ENCODE peak calls at places on chromosomes 2 and 18, in ten cellular contexts. Z, F, C, Y, P, B, V, H, L and O are unnamed samples.

GRCh38 chr2:109185801-109186570 is 57.0 kb downstream of the SH3RF3 start:
- DNase-seq in P (peak), B (no peak), H (no peak), Y (no peak), L (no peak), F (peak), Z (peak), V (peak), C (no peak), O (no peak)

GRCh38 chr2:28449126-28449488 is 46.8 kb upstream of the PLB1 start:
- DNase-seq in C (no peak), F (no peak), V (no peak), B (no peak), H (no peak), L (no peak), Y (no peak), Z (no peak), P (peak), O (no peak)

GRCh38 chr2:172640389-172640788 is 84.5 kb downstream of the PDK1 start:
- DNase-seq in F (no peak), C (no peak), V (peak), P (no peak), H (no peak), Z (peak), L (no peak), Y (no peak), B (no peak), O (no peak)

GRCh38 chr2:237132799-237133198 is 47.1 kb downstream of the COPS8 start:
- DNase-seq in H (peak), V (no peak), B (no peak), Y (no peak), P (no peak), Z (no peak), L (no peak), F (peak), C (peak), O (no peak)

GRCh38 chr2:126916744-126917143 is 18.1 kb downstream of the TEX51 start:
- DNase-seq in F (no peak), C (no peak), V (no peak), Y (no peak), Z (no peak), L (no peak), H (no peak), B (no peak), P (peak), O (no peak)

GRCh38 chr2:112622528-112622849 is 23.2 kb upstream of the SLC20A1 start:
- DNase-seq in Z (peak), L (no peak), V (peak), Y (peak), C (no peak), B (no peak), F (no peak), P (peak), H (no peak), O (no peak)

GRCh38 chr2:113686537-113686936 is 59.5 kb downstream of the RABL2A start:
- DNase-seq in Z (no peak), C (no peak), Y (no peak), L (no peak), P (no peak), B (no peak), F (no peak), V (peak), H (no peak), O (no peak)

GRCh38 chr2:71102981-71103681 is 26.9 kb downstream of the MCEE start:
- DNase-seq in B (no peak), P (no peak), Y (no peak), L (no peak), Z (no peak), C (no peak), F (no peak), V (no peak), H (no peak), O (no peak)

GRCh38 chr2:101793277-101793969 is 95.9 kb downstream of the MAP4K4 start:
- DNase-seq in Z (peak), H (no peak), L (no peak), P (no peak), B (no peak), C (no peak), Y (no peak), V (no peak), F (peak), O (no peak)

GRCh38 chr18:73551211-73551610 is 596.4 kb downstream of the FBXO15 start:
- DNase-seq in V (no peak), Z (no peak), C (no peak), B (no peak), L (no peak), Y (no peak), F (no peak), H (no peak), P (no peak), O (no peak)

GRCh38 chr2:10901160-10901559 is 10.6 kb upstream of the KCNF1 start:
- DNase-seq in V (peak), L (no peak), Z (peak), C (peak), B (no peak), Y (no peak), F (no peak), P (no peak), H (no peak), O (no peak)

GRCh38 chr18:62741118-62741566 is 25.8 kb downstream of the PHLPP1 start:
- DNase-seq in P (peak), Z (no peak), H (no peak), L (no peak), Y (no peak), F (peak), C (peak), V (peak), B (no peak), O (no peak)

GRCh38 chr2:27959496-27959895 is 69.0 kb downstream of the BABAM2 start:
- DNase-seq in P (peak), Z (peak), C (peak), B (no peak), H (no peak), F (peak), V (peak), Y (no peak), L (no peak), O (no peak)

GRCh38 chr2:38146917-38147307 is 71.0 kb upstream of the CYP1B1 start:
- DNase-seq in P (peak), Y (peak), F (peak), Z (peak), C (peak), B (no peak), V (peak), H (peak), L (no peak), O (peak)

GRCh38 chr2:104163611-104164157 is 690.2 kb upstream of the POU3F3 start:
- DNase-seq in P (no peak), H (no peak), C (no peak), Z (no peak), L (no peak), B (no peak), Y (no peak), F (no peak), V (no peak), O (no peak)

GRCh38 chr2:29336334-29336733 is 221.1 kb downstream of the CLIP4 start:
- DNase-seq in L (no peak), P (no peak), C (no peak), Y (no peak), F (no peak), V (no peak), B (no peak), Z (no peak), H (no peak), O (no peak)

GRCh38 chr2:229974271-229974670 is 52.0 kb downstream of the FBXO36 start:
- DNase-seq in Y (peak), F (no peak), V (peak), L (no peak), H (no peak), C (no peak), P (no peak), Z (peak), B (no peak), O (no peak)

GRCh38 chr2:26382534-26382933 is 19.2 kb upstream of the DRC1 start:
- DNase-seq in F (no peak), L (no peak), B (no peak), C (no peak), Y (no peak), H (no peak), Z (no peak), P (no peak), V (no peak), O (no peak)

DNA sequence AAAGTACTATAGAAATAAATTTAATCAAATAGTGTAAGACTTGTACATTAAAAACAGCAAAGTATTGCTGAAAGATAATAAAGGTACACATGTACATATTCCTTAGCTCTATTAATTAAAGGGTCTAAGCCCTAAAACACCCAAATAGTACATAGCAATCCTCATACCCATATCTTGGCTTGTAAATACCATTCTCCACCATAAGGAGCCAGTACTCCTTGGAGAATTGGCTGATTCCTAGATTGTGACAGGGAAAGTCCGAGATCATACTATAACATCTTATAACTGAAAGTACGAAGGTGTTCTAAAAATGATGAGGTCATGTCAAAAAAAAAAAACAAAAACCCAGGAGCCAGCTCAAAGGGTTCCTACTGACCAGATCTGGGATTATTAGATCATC is 614.6 kb downstream of the SUCLG1 start:
- DNase-seq in H (no peak), V (no peak), F (no peak), P (no peak), Y (no peak), B (no peak), Z (no peak), L (no peak), C (no peak), O (no peak)
- TF ChIP-seq CTCF in H (no peak), V (no peak), F (no peak), P (no peak), Y (no peak), B (no peak), Z (no peak), L (no peak), C (no peak), O (no peak)

GRCh38 chr2:24928036-24928435 is 8.0 kb upstream of the ADCY3 start:
- DNase-seq in H (no peak), V (no peak), Y (no peak), F (no peak), Z (no peak), P (no peak), B (no peak), L (no peak), C (no peak), O (no peak)
- TF ChIP-seq CTCF in H (no peak), V (no peak), Y (peak), F (no peak), Z (no peak), P (no peak), B (no peak), L (no peak), C (no peak), O (no peak)

GRCh38 chr18:647304-647703 is 10.1 kb upstream of the TYMS start:
- DNase-seq in F (no peak), V (no peak), B (no peak), P (no peak), L (no peak), Z (no peak), Y (no peak), C (no peak), H (no peak), O (no peak)
- TF ChIP-seq CTCF in F (no peak), V (no peak), B (no peak), P (no peak), L (no peak), Z (no peak), Y (no peak), C (no peak), H (no peak), O (no peak)

DNA sequence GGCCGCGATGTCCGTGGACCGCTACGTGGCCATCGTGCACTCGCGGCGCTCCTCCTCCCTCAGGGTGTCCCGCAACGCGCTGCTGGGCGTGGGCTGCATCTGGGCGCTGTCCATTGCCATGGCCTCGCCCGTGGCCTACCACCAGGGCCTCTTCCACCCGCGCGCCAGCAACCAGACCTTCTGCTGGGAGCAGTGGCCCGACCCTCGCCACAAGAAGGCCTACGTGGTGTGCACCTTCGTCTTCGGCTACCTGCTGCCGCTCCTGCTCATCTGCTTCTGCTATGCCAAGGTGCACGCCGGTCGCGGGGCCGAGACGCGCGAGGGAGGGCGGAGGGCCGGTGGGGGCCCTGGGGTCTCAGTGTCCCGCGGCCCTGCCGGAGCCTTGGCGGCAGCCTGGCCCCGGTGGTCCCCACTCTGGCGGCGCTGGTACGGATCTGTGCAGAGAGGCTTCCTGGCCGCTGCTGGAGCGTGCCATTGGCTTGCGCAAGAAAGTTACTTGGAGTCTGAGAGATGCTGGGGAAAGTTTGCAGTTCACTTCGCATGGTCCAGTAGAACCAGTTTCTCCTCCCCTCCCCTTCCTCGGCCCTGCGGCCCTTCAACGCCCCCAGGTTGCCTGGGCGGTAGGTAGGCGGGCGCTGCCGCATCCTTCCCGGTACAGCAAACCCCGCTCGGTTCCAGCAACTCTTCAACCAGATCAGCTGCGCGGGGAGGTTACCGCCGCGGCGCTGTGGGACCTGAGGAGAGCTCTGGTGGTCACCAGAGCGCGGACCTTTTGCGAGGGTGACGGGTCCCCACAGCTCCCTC is 1.5 kb downstream of the GALR1 start:
- DNase-seq in F (no peak), L (peak), P (no peak), B (peak), H (no peak), C (no peak), V (no peak), Z (peak), Y (no peak), O (no peak)
- TF ChIP-seq CTCF in F (no peak), L (no peak), P (no peak), B (no peak), H (no peak), C (no peak), V (no peak), Z (no peak), Y (no peak), O (no peak)

DNA sequence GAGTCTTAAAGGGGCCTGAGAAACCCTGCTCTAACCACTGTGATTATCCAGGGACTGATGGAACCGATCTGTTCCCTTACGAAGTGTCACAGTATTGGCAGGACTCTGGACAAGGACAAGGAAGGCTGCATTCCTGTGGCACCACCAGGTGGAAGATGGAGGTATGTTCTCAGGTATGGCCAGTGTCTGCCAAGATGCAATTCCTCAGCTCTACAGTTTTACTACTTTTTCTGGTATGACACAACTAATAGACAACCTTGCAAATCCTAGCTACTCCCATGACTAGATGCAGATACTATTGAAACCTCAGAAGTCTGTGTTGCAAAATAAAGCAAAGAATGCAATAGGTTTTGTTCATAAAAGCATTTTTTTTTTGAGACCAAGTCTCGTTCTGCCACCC is 14.6 kb downstream of the RAB31 start:
- DNase-seq in Y (no peak), P (no peak), F (no peak), H (no peak), V (no peak), C (no peak), Z (no peak), L (no peak), B (no peak), O (no peak)
- TF ChIP-seq CTCF in Y (no peak), P (no peak), F (no peak), H (peak), V (no peak), C (no peak), Z (no peak), L (no peak), B (no peak), O (peak)

GRCh38 chr2:30530346-30530745 is 83.3 kb downstream of the LCLAT1 start:
- DNase-seq in Z (no peak), H (no peak), F (no peak), C (no peak), B (no peak), P (no peak), Y (no peak), V (no peak), L (no peak), O (no peak)
- TF ChIP-seq CTCF in Z (no peak), H (no peak), F (no peak), C (no peak), B (no peak), P (no peak), Y (no peak), V (no peak), L (no peak), O (no peak)

GRCh38 chr18:13004316-13004879 is 13.2 kb downstream of the CEP192 start:
- DNase-seq in H (no peak), L (no peak), C (no peak), P (no peak), F (no peak), Y (no peak), B (no peak), Z (no peak), V (no peak), O (no peak)
- TF ChIP-seq CTCF in H (no peak), L (no peak), C (no peak), P (no peak), F (no peak), Y (no peak), B (no peak), Z (no peak), V (no peak), O (no peak)